ENCODE peak calls at places on chromosome 14, in ten cellular contexts. One of them, this sample, is unnamed.

GRCh38 chr14:52700701-52701172 is 5.4 kb upstream of the ERO1A start:
- DNase-seq in Calu3: peak; percentile 30
- DNase-seq in epithelial cell of esophagus: peak; percentile 94
- DNase-seq in CD14-positive monocyte: no peak
- DNase-seq in spleen: no peak
- DNase-seq in NB4: no peak
- DNase-seq in cardiac fibroblast: peak; percentile 73
- DNase-seq in A673: no peak
- DNase-seq in cardiac muscle cell: no peak
- DNase-seq in AG09309: no peak
- DNase-seq in this sample: no peak

GRCh38 chr14:58718226-58718625 is 80.5 kb downstream of the DACT1 start:
- DNase-seq in Calu3: no peak
- DNase-seq in epithelial cell of esophagus: no peak
- DNase-seq in CD14-positive monocyte: no peak
- DNase-seq in spleen: no peak
- DNase-seq in NB4: no peak
- DNase-seq in cardiac fibroblast: no peak
- DNase-seq in A673: no peak
- DNase-seq in cardiac muscle cell: no peak
- DNase-seq in AG09309: no peak
- DNase-seq in this sample: no peak

GRCh38 chr14:55975281-55975905 is 142.8 kb upstream of the PELI2 start:
- DNase-seq in Calu3: no peak
- DNase-seq in epithelial cell of esophagus: no peak
- DNase-seq in CD14-positive monocyte: no peak
- DNase-seq in spleen: no peak
- DNase-seq in NB4: no peak
- DNase-seq in cardiac fibroblast: no peak
- DNase-seq in A673: no peak
- DNase-seq in cardiac muscle cell: no peak
- DNase-seq in AG09309: no peak
- DNase-seq in this sample: no peak

GRCh38 chr14:34711808-34712712 is 2.3 kb downstream of the CFL2 start:
- DNase-seq in Calu3: no peak
- DNase-seq in epithelial cell of esophagus: no peak
- DNase-seq in CD14-positive monocyte: no peak
- DNase-seq in spleen: no peak
- DNase-seq in NB4: no peak
- DNase-seq in cardiac fibroblast: peak; percentile 33
- DNase-seq in A673: no peak
- DNase-seq in cardiac muscle cell: no peak
- DNase-seq in AG09309: no peak
- DNase-seq in this sample: no peak

GRCh38 chr14:26597136-26598080 is at the start of gene NOVA1:
- DNase-seq in Calu3: no peak
- DNase-seq in epithelial cell of esophagus: peak; percentile 22
- DNase-seq in CD14-positive monocyte: no peak
- DNase-seq in spleen: peak; percentile 67
- DNase-seq in NB4: no peak
- DNase-seq in cardiac fibroblast: peak; percentile 15
- DNase-seq in A673: no peak
- DNase-seq in cardiac muscle cell: peak; percentile 46
- DNase-seq in AG09309: no peak
- DNase-seq in this sample: no peak

GRCh38 chr14:71620401-71620800 is 311.8 kb upstream of the RGS6 start:
- DNase-seq in Calu3: no peak
- DNase-seq in epithelial cell of esophagus: peak; percentile 59
- DNase-seq in CD14-positive monocyte: no peak
- DNase-seq in spleen: no peak
- DNase-seq in NB4: no peak
- DNase-seq in cardiac fibroblast: peak; percentile 72
- DNase-seq in A673: no peak
- DNase-seq in cardiac muscle cell: no peak
- DNase-seq in AG09309: no peak
- DNase-seq in this sample: no peak

GRCh38 chr14:103782376-103782775 is 65.0 kb downstream of the PPP1R13B start:
- DNase-seq in Calu3: no peak
- DNase-seq in epithelial cell of esophagus: no peak
- DNase-seq in CD14-positive monocyte: no peak
- DNase-seq in spleen: no peak
- DNase-seq in NB4: no peak
- DNase-seq in cardiac fibroblast: no peak
- DNase-seq in A673: no peak
- DNase-seq in cardiac muscle cell: no peak
- DNase-seq in AG09309: no peak
- DNase-seq in this sample: peak; percentile 23

GRCh38 chr14:56120091-56120632 is 2.0 kb downstream of the PELI2 start:
- DNase-seq in Calu3: peak; percentile 5
- DNase-seq in epithelial cell of esophagus: no peak
- DNase-seq in CD14-positive monocyte: no peak
- DNase-seq in spleen: no peak
- DNase-seq in NB4: no peak
- DNase-seq in cardiac fibroblast: peak; percentile 53
- DNase-seq in A673: peak; percentile 48
- DNase-seq in cardiac muscle cell: peak; percentile 28
- DNase-seq in AG09309: no peak
- DNase-seq in this sample: peak; percentile 25

GRCh38 chr14:81033841-81034240 is 78.4 kb downstream of the TSHR start:
- DNase-seq in Calu3: no peak
- DNase-seq in epithelial cell of esophagus: no peak
- DNase-seq in CD14-positive monocyte: peak; percentile 47
- DNase-seq in spleen: no peak
- DNase-seq in NB4: peak; percentile 60
- DNase-seq in cardiac fibroblast: no peak
- DNase-seq in A673: no peak
- DNase-seq in cardiac muscle cell: no peak
- DNase-seq in AG09309: no peak
- DNase-seq in this sample: peak; percentile 82

GRCh38 chr14:97578982-97579381 is 781.8 kb downstream of the VRK1 start:
- DNase-seq in Calu3: no peak
- DNase-seq in epithelial cell of esophagus: no peak
- DNase-seq in CD14-positive monocyte: no peak
- DNase-seq in spleen: no peak
- DNase-seq in NB4: no peak
- DNase-seq in cardiac fibroblast: no peak
- DNase-seq in A673: no peak
- DNase-seq in cardiac muscle cell: no peak
- DNase-seq in AG09309: no peak
- DNase-seq in this sample: no peak

GRCh38 chr14:31137214-31137889 is 70.2 kb downstream of the HECTD1 start:
- DNase-seq in Calu3: no peak
- DNase-seq in epithelial cell of esophagus: peak; percentile 32
- DNase-seq in CD14-positive monocyte: no peak
- DNase-seq in spleen: no peak
- DNase-seq in NB4: no peak
- DNase-seq in cardiac fibroblast: no peak
- DNase-seq in A673: no peak
- DNase-seq in cardiac muscle cell: no peak
- DNase-seq in AG09309: no peak
- DNase-seq in this sample: no peak

GRCh38 chr14:81062816-81063215 is 107.4 kb downstream of the TSHR start:
- DNase-seq in Calu3: peak; percentile 12
- DNase-seq in epithelial cell of esophagus: peak; percentile 3
- DNase-seq in CD14-positive monocyte: no peak
- DNase-seq in spleen: no peak
- DNase-seq in NB4: peak; percentile 44
- DNase-seq in cardiac fibroblast: peak; percentile 2
- DNase-seq in A673: peak; percentile 45
- DNase-seq in cardiac muscle cell: peak; percentile 20
- DNase-seq in AG09309: no peak
- DNase-seq in this sample: peak; percentile 28

GRCh38 chr14:20657216-20658211 is 16.0 kb upstream of the OR6S1 start:
- DNase-seq in Calu3: peak; percentile 38
- DNase-seq in epithelial cell of esophagus: peak; percentile 85
- DNase-seq in CD14-positive monocyte: no peak
- DNase-seq in spleen: peak; percentile 52
- DNase-seq in NB4: no peak
- DNase-seq in cardiac fibroblast: peak; percentile 71
- DNase-seq in A673: peak; percentile 39
- DNase-seq in cardiac muscle cell: no peak
- DNase-seq in AG09309: no peak
- DNase-seq in this sample: no peak
- TF ChIP-seq CTCF in Calu3: no peak
- TF ChIP-seq CTCF in epithelial cell of esophagus: peak; percentile 43
- TF ChIP-seq CTCF in CD14-positive monocyte: no peak
- TF ChIP-seq CTCF in spleen: peak; percentile 18
- TF ChIP-seq CTCF in NB4: peak; percentile 13
- TF ChIP-seq CTCF in cardiac fibroblast: no peak
- TF ChIP-seq CTCF in A673: peak; percentile 28
- TF ChIP-seq CTCF in cardiac muscle cell: no peak
- TF ChIP-seq CTCF in AG09309: no peak
- TF ChIP-seq CTCF in this sample: no peak

GRCh38 chr14:23568600-23569310 is 1.2 kb upstream of the AP1G2 start:
- DNase-seq in Calu3: peak; percentile 67
- DNase-seq in epithelial cell of esophagus: no peak
- DNase-seq in CD14-positive monocyte: peak; percentile 51
- DNase-seq in spleen: no peak
- DNase-seq in NB4: peak; percentile 62
- DNase-seq in cardiac fibroblast: no peak
- DNase-seq in A673: peak; percentile 66
- DNase-seq in cardiac muscle cell: peak; percentile 59
- DNase-seq in AG09309: no peak
- DNase-seq in this sample: peak; percentile 58
- TF ChIP-seq CTCF in Calu3: no peak
- TF ChIP-seq CTCF in epithelial cell of esophagus: peak; percentile 35
- TF ChIP-seq CTCF in CD14-positive monocyte: peak; percentile 67
- TF ChIP-seq CTCF in spleen: peak; percentile 24
- TF ChIP-seq CTCF in NB4: peak; percentile 68
- TF ChIP-seq CTCF in cardiac fibroblast: peak; percentile 11
- TF ChIP-seq CTCF in A673: peak; percentile 61
- TF ChIP-seq CTCF in cardiac muscle cell: peak; percentile 34
- TF ChIP-seq CTCF in AG09309: peak; percentile 37
- TF ChIP-seq CTCF in this sample: peak; percentile 14

GRCh38 chr14:72970824-72971434 is 44.7 kb downstream of the DCAF4 start:
- DNase-seq in Calu3: no peak
- DNase-seq in epithelial cell of esophagus: no peak
- DNase-seq in CD14-positive monocyte: no peak
- DNase-seq in spleen: peak; percentile 59
- DNase-seq in NB4: no peak
- DNase-seq in cardiac fibroblast: no peak
- DNase-seq in A673: no peak
- DNase-seq in cardiac muscle cell: no peak
- DNase-seq in AG09309: no peak
- DNase-seq in this sample: no peak

GRCh38 chr14:72980863-72981262 is 46.0 kb downstream of the ZFYVE1 start:
- DNase-seq in Calu3: no peak
- DNase-seq in epithelial cell of esophagus: no peak
- DNase-seq in CD14-positive monocyte: no peak
- DNase-seq in spleen: peak; percentile 22
- DNase-seq in NB4: no peak
- DNase-seq in cardiac fibroblast: no peak
- DNase-seq in A673: no peak
- DNase-seq in cardiac muscle cell: no peak
- DNase-seq in AG09309: no peak
- DNase-seq in this sample: no peak

GRCh38 chr14:72978856-72979255 is 48.0 kb downstream of the ZFYVE1 start:
- DNase-seq in Calu3: no peak
- DNase-seq in epithelial cell of esophagus: no peak
- DNase-seq in CD14-positive monocyte: no peak
- DNase-seq in spleen: peak; percentile 31
- DNase-seq in NB4: no peak
- DNase-seq in cardiac fibroblast: no peak
- DNase-seq in A673: no peak
- DNase-seq in cardiac muscle cell: no peak
- DNase-seq in AG09309: no peak
- DNase-seq in this sample: no peak

GRCh38 chr14:72974661-72975060 is 48.4 kb downstream of the DCAF4 start:
- DNase-seq in Calu3: no peak
- DNase-seq in epithelial cell of esophagus: no peak
- DNase-seq in CD14-positive monocyte: no peak
- DNase-seq in spleen: peak; percentile 64
- DNase-seq in NB4: no peak
- DNase-seq in cardiac fibroblast: no peak
- DNase-seq in A673: no peak
- DNase-seq in cardiac muscle cell: no peak
- DNase-seq in AG09309: no peak
- DNase-seq in this sample: no peak

DNA sequence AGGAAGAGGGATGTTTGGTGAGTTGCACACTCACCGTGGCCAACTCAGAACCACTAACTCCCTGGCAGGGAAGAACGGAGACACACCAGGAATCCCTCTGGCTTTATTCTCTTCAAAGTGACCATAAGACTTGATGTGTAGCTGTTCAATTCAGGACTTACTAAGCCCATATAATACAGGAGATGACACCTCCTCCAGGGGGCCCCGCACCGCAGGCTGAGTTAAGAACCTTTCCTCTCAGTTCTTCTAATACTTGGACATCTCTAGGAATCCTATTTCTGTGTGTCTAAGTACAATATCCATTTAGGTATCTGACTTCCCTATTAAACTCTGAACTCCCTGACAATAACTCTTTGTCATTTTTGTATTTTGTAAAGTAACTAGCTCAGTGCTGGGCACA is 49.5 kb downstream of the DCAF4 start:
- DNase-seq in Calu3: no peak
- DNase-seq in epithelial cell of esophagus: no peak
- DNase-seq in CD14-positive monocyte: no peak
- DNase-seq in spleen: peak; percentile 24
- DNase-seq in NB4: peak; percentile 18
- DNase-seq in cardiac fibroblast: no peak
- DNase-seq in A673: no peak
- DNase-seq in cardiac muscle cell: no peak
- DNase-seq in AG09309: no peak
- DNase-seq in this sample: no peak
- TF ChIP-seq CTCF in Calu3: no peak
- TF ChIP-seq CTCF in epithelial cell of esophagus: no peak
- TF ChIP-seq CTCF in CD14-positive monocyte: no peak
- TF ChIP-seq CTCF in spleen: no peak
- TF ChIP-seq CTCF in NB4: peak; percentile 5
- TF ChIP-seq CTCF in cardiac fibroblast: no peak
- TF ChIP-seq CTCF in A673: peak; percentile 44
- TF ChIP-seq CTCF in cardiac muscle cell: no peak
- TF ChIP-seq CTCF in AG09309: no peak
- TF ChIP-seq CTCF in this sample: no peak

DNA sequence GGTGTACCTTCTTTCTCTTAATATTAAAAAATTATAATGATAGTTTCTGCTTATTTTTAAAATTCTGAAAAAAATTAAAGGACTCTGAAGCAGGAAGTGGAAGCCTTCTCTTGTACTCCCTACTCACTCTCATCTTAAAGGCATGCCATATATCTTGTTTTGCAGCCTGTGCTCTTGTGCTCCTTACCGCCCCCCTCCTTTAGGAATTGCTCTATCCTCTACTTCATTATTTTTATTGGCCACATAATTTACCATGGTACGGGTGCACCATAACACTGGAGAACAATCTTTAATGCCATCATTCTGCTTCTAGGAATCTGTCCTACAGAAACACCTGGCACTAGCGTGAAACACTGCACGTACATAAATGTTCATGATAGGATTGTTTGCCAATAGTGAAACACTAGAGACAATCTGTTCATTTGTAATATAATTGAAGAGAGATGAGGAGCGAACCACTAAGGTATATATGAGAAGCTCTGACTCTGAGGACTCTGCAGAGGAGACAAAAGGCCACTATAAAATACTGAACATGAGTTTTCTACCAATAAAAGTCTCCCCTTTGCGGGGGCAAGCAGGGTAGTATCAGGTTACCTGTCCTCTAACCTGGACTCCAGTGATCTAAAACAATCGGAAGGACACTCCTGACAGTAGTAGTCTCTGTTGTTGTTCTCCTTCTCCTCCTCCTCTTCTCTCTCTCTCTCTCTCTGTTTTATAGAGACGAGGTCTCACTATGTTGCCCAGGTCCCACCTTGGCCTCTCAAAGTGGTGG is 6.3 kb upstream of the NYNRIN start:
- DNase-seq in Calu3: peak; percentile 71
- DNase-seq in epithelial cell of esophagus: peak; percentile 93
- DNase-seq in CD14-positive monocyte: no peak
- DNase-seq in spleen: no peak
- DNase-seq in NB4: no peak
- DNase-seq in cardiac fibroblast: peak; percentile 79
- DNase-seq in A673: peak; percentile 25
- DNase-seq in cardiac muscle cell: no peak
- DNase-seq in AG09309: no peak
- DNase-seq in this sample: no peak
- TF ChIP-seq CTCF in Calu3: no peak
- TF ChIP-seq CTCF in epithelial cell of esophagus: peak; percentile 49
- TF ChIP-seq CTCF in CD14-positive monocyte: no peak
- TF ChIP-seq CTCF in spleen: no peak
- TF ChIP-seq CTCF in NB4: no peak
- TF ChIP-seq CTCF in cardiac fibroblast: peak; percentile 26
- TF ChIP-seq CTCF in A673: peak; percentile 30
- TF ChIP-seq CTCF in cardiac muscle cell: peak; percentile 33
- TF ChIP-seq CTCF in AG09309: no peak
- TF ChIP-seq CTCF in this sample: no peak